ENCODE peak calls at places on chromosomes 3 and 15, in six cellular contexts. B is CD4-positive, alpha-beta T cell; P is NCI-H774; H is stromal cell of bone marrow; C is natural killer cell treated with Interleukin-12 subunit alpha and Interleukin-12 subunit beta and Interleukin-15 and Interleukin-18, amount 100 ng/mL, for 72 hours; G is mesenteric fat pad. Q is an unnamed sample.

GRCh38 chr15:72060687-72061250 is 57.2 kb downstream of the MYO9A start:
- DNase-seq in P (no peak), G (no peak), B (no peak), C (no peak), H (no peak), Q (no peak)

GRCh38 chr3:122926322-122926721 is 101.2 kb downstream of the SEMA5B start:
- DNase-seq in B (no peak), P (no peak), G (no peak), H (no peak), C (no peak), Q (peak)

GRCh38 chr15:50124557-50125080 is 5.6 kb upstream of the ATP8B4 start:
- DNase-seq in G (no peak), P (no peak), B (no peak), C (no peak), H (no peak), Q (no peak)

GRCh38 chr15:91723959-91724358 is 129.5 kb upstream of the SLCO3A1 start:
- DNase-seq in P (no peak), B (no peak), G (no peak), H (no peak), C (no peak), Q (no peak)

GRCh38 chr15:78909791-78910228 is 35.0 kb downstream of the CTSH start:
- DNase-seq in H (no peak), P (no peak), B (no peak), C (no peak), G (no peak), Q (no peak)

GRCh38 chr15:62853114-62853832 is 189.3 kb upstream of the TPM1 start:
- DNase-seq in P (no peak), H (no peak), B (no peak), C (no peak), G (no peak), Q (no peak)

GRCh38 chr3:8164145-8164544 is 337.5 kb upstream of the LMCD1 start:
- DNase-seq in B (no peak), C (no peak), H (no peak), G (no peak), P (no peak), Q (no peak)

GRCh38 chr15:38873151-38873550 is 308.5 kb upstream of the RASGRP1 start:
- DNase-seq in P (no peak), G (no peak), H (no peak), B (no peak), C (no peak), Q (no peak)

GRCh38 chr3:13768453-13768852 is 111.4 kb downstream of the WNT7A start:
- DNase-seq in G (peak), B (no peak), C (no peak), H (no peak), P (no peak), Q (no peak)

GRCh38 chr3:13419356-13420050 is 619 bp downstream of the NUP210 start:
- DNase-seq in B (peak), H (no peak), P (no peak), G (no peak), C (peak), Q (no peak)

GRCh38 chr3:135752851-135753250 is 212.7 kb upstream of the PPP2R3A start:
- DNase-seq in B (no peak), G (no peak), P (no peak), H (no peak), C (no peak), Q (no peak)

Q was measured in RWPE2.